ENCODE peak calls at places on chromosomes 3 and 15, in six cellular contexts. P is mesenchymal stem cell, S is left ventricle myocardium inferior, Q is pancreas, H is heart right ventricle, G is osteoblast. O is an unnamed sample. For H3K4me1, the result is how much of the 10 kb centered on the place peaks cover.

GRCh38 chr3:8835385-8835784 is 66.0 kb upstream of the OXTR start:
- DNase-seq in P (no peak), S (no peak), Q (no peak), H (no peak), G (no peak), O (no peak)

GRCh38 chr3:122560680-122561079 is 3.4 kb downstream of the PARP9 start:
- DNase-seq in P (peak), S (no peak), Q (peak), H (peak), G (peak), O (no peak)

GRCh38 chr15:60721706-60722105 is 242.8 kb upstream of the ICE2 start:
- DNase-seq in P (peak), S (no peak), Q (no peak), H (no peak), G (peak), O (no peak)

GRCh38 chr15:47551079-47551478 is 166.2 kb upstream of the SEMA6D start:
- DNase-seq in P (no peak), S (no peak), Q (no peak), H (no peak), G (peak), O (peak)

GRCh38 chr15:40511472-40512133 is 40.8 kb downstream of the CHST14 start:
- DNase-seq in P (peak), S (peak), Q (peak), H (peak), G (peak), O (no peak)

GRCh38 chr3:16474920-16475319 is 38.6 kb downstream of the RFTN1 start:
- DNase-seq in P (peak), S (no peak), Q (no peak), H (no peak), G (no peak), O (no peak)

GRCh38 chr15:73997986-73998385 is 3.5 kb downstream of the PML start:
- DNase-seq in P (no peak), S (no peak), Q (no peak), H (no peak), G (no peak), O (no peak)

GRCh38 chr3:191804935-191805334 is 344.0 kb downstream of the PYDC2 start:
- DNase-seq in P (no peak), S (no peak), Q (no peak), H (no peak), G (no peak), O (no peak)

GRCh38 chr3:173510565-173510964 is 113.0 kb downstream of the NLGN1 start:
- DNase-seq in P (no peak), S (no peak), Q (no peak), H (no peak), G (no peak), O (no peak)

GRCh38 chr15:75206006-75206405 is 4.3 kb downstream of the C15orf39 start:
- DNase-seq in P (no peak), S (no peak), Q (no peak), H (no peak), G (no peak), O (no peak)

GRCh38 chr15:75208501-75209288 is 7.0 kb downstream of the C15orf39 start:
- DNase-seq in P (no peak), S (no peak), Q (no peak), H (no peak), G (no peak), O (no peak)

GRCh38 chr15:75209289-75209676 is 7.6 kb downstream of the C15orf39 start:
- DNase-seq in P (no peak), S (no peak), Q (no peak), H (no peak), G (no peak), O (no peak)

GRCh38 chr15:75206803-75207617 is 5.3 kb downstream of the C15orf39 start:
- DNase-seq in P (no peak), S (no peak), Q (no peak), H (no peak), G (no peak), O (no peak)

GRCh38 chr15:75207618-75208500 is 6.2 kb downstream of the C15orf39 start:
- DNase-seq in P (no peak), S (no peak), Q (no peak), H (no peak), G (no peak), O (no peak)
- H3K4me1 ChIP-seq in P (under half), S (half or more), Q (under half), H (half or more), G (under half), O (under half)

GRCh38 chr3:38164966-38165721 is at the start of gene OXSR1:
- DNase-seq in P (peak), S (peak), Q (peak), H (peak), G (peak), O (peak)
- H3K4me1 ChIP-seq in P (under half), S (under half), Q (under half), H (under half), G (under half), O (under half)

GRCh38 chr15:85006655-85007054 is 25.0 kb downstream of the PDE8A start:
- DNase-seq in P (no peak), S (no peak), Q (no peak), H (no peak), G (no peak), O (no peak)
- H3K4me1 ChIP-seq in P (under half), S (half or more), Q (under half), H (under half), G (under half), O (under half)

DNA sequence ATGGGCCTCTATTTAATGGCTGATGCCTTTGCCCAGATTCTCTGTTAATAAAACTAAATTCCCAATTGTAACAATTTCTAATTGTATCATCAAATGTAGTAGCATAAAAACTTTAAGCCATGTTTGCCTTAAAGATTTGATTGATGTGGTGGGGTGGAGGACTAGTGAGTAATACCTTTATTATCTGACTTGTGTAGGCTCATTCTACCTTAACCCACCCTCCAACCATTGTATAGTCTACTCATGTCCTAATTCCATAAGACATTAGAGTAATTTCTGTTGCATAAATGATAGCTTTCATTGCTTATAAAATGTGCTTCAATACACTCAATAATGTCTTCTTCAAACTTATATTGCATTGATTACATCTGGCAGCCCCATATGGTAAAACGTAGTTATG is 25.8 kb downstream of the SERPINI1 start:
- DNase-seq in P (no peak), S (no peak), Q (no peak), H (no peak), G (no peak), O (no peak)
- H3K4me1 ChIP-seq in P (under half), S (under half), Q (under half), H (under half), G (under half), O (under half)

GRCh38 chr15:77497108-77497737 is 76.5 kb downstream of the HMG20A start:
- DNase-seq in P (peak), S (peak), Q (peak), H (peak), G (peak), O (no peak)
- H3K4me1 ChIP-seq in P (under half), S (half or more), Q (under half), H (half or more), G (under half), O (under half)

DNA sequence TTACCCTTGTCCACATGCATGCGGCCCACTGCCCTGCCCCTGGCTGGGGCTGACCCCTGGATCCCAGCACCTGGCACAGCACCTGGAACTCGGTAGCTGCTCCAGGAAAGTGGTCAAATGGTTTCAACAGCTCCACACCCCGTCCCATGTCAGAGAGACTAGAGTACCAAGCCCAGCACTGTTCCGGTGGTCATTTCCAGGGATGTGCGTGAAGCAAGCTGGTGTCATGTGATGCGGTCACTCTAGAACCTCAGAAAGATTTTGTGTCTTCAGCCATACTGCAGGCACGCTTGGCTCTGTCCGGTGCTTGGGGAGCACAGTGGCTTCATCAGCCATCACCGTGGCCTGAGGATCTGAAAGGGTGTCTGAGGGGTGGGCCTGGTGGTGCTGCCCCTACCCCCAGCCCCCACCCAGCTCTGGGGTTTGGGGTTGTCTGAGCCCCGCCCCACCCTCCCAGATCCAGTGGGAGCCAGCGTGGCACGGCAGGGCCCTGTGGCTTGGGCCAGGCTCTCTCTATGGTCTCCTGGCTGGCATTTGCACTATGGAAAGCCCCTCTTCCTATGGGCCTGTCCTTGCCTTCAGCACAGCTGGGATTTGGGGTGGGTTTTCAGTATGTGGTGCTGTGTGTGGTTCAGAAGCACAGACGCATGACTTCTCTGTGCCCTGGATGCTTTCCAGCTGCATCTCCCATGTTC is 15.3 kb downstream of the APBA2 start:
- DNase-seq in P (no peak), S (no peak), Q (no peak), H (no peak), G (no peak), O (no peak)
- H3K4me1 ChIP-seq in P (under half), S (under half), Q (under half), H (under half), G (under half), O (under half)

GRCh38 chr15:68595761-68596160 is 17.0 kb downstream of the CORO2B start:
- DNase-seq in P (no peak), S (peak), Q (no peak), H (no peak), G (no peak), O (no peak)
- H3K4me1 ChIP-seq in P (under half), S (half or more), Q (under half), H (under half), G (under half), O (under half)

DNA sequence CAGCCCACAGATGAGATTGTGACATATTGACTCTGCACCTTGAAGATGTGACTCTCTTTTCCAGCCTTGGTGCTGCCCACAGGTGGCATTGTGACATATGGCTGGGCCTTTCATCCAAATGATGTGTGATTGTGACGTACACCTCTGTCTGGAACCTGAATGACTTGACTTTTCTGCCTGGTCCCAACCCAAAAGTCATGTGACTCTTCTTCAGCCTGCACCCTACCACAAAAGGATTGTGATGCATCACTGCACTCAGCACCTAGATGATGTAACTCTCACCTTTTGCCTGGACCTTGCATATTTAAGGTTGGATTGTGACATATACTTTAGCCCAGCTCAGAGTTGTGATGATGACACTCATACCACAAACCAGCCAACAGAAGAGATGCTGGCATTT is 204.5 kb downstream of the OCA2 start:
- DNase-seq in P (no peak), S (no peak), Q (no peak), H (no peak), G (no peak), O (no peak)
- H3K4me1 ChIP-seq in P (under half), S (under half), Q (under half), H (under half), G (under half), O (under half)

GRCh38 chr3:11593318-11594034 is 50.2 kb downstream of the VGLL4 start:
- DNase-seq in P (no peak), S (no peak), Q (no peak), H (no peak), G (no peak), O (no peak)

GRCh38 chr3:11592460-11593298 is 51.0 kb downstream of the VGLL4 start:
- DNase-seq in P (peak), S (no peak), Q (peak), H (no peak), G (no peak), O (no peak)

GRCh38 chr3:11589706-11590105 is 54.0 kb downstream of the VGLL4 start:
- DNase-seq in P (no peak), S (no peak), Q (peak), H (no peak), G (no peak), O (no peak)

GRCh38 chr3:11591006-11591360 is 52.7 kb downstream of the VGLL4 start:
- DNase-seq in P (peak), S (no peak), Q (no peak), H (no peak), G (peak), O (no peak)

DNA sequence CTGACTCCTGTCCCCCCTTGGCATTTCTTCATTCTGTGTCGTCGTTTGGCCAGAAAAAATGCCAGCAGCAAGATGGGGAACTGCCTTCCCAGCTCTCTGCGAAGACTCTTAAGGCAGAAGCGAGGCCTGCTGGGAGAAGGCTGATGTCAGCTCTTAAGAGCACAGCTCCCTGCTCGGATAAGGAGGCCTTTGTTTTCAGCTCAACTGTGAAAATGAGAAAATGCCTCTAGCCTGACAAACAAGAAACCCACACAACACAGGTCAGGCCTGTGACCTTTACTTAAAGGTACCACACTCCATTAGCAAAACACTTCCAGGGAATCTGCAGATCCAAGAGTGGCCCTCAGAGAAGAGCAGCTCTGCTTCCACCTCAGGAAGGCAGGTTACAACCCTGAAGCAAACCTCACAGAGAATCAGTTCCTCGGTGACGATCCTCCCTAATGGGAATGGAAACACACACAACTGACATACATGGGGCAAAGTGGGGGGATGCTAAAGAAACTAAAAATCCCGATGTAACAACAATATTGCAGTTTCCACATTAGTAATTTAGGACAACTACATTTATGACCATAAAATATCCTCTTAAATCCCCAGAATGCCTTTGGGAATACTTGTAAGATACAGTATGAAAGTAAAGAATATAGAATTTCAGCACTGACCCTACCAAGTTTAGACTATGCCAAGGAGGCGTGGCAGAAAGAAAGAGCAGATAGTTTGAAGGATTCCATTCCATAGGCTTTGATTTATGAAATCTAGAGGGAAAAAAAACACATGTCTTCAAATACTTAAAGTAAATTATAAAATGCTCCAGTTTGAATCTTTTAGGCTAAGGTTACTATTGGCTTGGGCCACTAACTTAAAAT is 52.1 kb downstream of the VGLL4 start:
- DNase-seq in P (peak), S (peak), Q (peak), H (peak), G (no peak), O (no peak)
- H3K4me1 ChIP-seq in P (under half), S (half or more), Q (under half), H (half or more), G (under half), O (under half)

O was measured in iPS DF 6.9.